ENCODE peak calls at places on chromosomes 2 and 18, in five cellular contexts. N, D, B, E and C are unnamed samples.

GRCh38 chr2:170118641-170119040 is 59.3 kb upstream of the MYO3B start:
- DNase-seq in N (no peak), D (no peak), B (no peak), E (no peak), C (no peak)

GRCh38 chr2:224922142-224922727 is 120.0 kb downstream of the DOCK10 start:
- DNase-seq in N (no peak), D (no peak), B (no peak), E (no peak), C (no peak)

GRCh38 chr18:8601277-8602032 is 7.8 kb upstream of the RAB12 start:
- DNase-seq in N (no peak), D (no peak), B (no peak), E (no peak), C (no peak)

GRCh38 chr18:35344736-35345459 is 678 bp upstream of the ZNF24 start:
- DNase-seq in N (no peak), D (no peak), B (no peak), E (no peak), C (no peak)

GRCh38 chr2:23596316-23596885 is 211.4 kb downstream of the KLHL29 start:
- DNase-seq in N (peak), D (no peak), B (no peak), E (peak), C (no peak)

GRCh38 chr2:115691409-115691808 is 1249.0 kb downstream of the DPP10 start:
- DNase-seq in N (no peak), D (no peak), B (no peak), E (no peak), C (no peak)

GRCh38 chr2:176056411-176056810 is 27.4 kb downstream of the EVX2 start:
- DNase-seq in N (no peak), D (no peak), B (no peak), E (no peak), C (no peak)

GRCh38 chr2:186599186-186599778 is 9.4 kb downstream of the ITGAV start:
- DNase-seq in N (no peak), D (no peak), B (no peak), E (no peak), C (no peak)

GRCh38 chr2:120749506-120750431 is 14.1 kb downstream of the GLI2 start:
- DNase-seq in N (no peak), D (no peak), B (no peak), E (no peak), C (no peak)

GRCh38 chr2:160075171-160075570 is 12.8 kb upstream of the PLA2R1 start:
- DNase-seq in N (no peak), D (peak), B (no peak), E (peak), C (no peak)

GRCh38 chr2:20524412-20525040 is 77.7 kb downstream of the RHOB start:
- DNase-seq in N (no peak), D (no peak), B (peak), E (peak), C (no peak)

GRCh38 chr2:101329026-101329425 is 20.5 kb upstream of the RNF149 start:
- DNase-seq in N (no peak), D (no peak), B (no peak), E (no peak), C (no peak)

GRCh38 chr2:84796798-84797197 is 84.1 kb downstream of the TRABD2A start:
- DNase-seq in N (no peak), D (no peak), B (no peak), E (no peak), C (no peak)

GRCh38 chr2:188512456-188512855 is 220.8 kb downstream of the GULP1 start:
- DNase-seq in N (no peak), D (no peak), B (no peak), E (no peak), C (no peak)

GRCh38 chr18:74635202-74635969 is 37.7 kb downstream of the ZNF407 start:
- DNase-seq in N (no peak), D (no peak), B (no peak), E (no peak), C (no peak)

GRCh38 chr2:40797115-40797514 is 345.2 kb upstream of the SLC8A1 start:
- DNase-seq in N (no peak), D (peak), B (no peak), E (no peak), C (no peak)

GRCh38 chr2:8510519-8510918 is 171.3 kb upstream of the ID2 start:
- DNase-seq in N (no peak), D (no peak), B (no peak), E (no peak), C (no peak)

GRCh38 chr2:62604336-62604735 is 98.3 kb upstream of the TMEM17 start:
- DNase-seq in N (no peak), D (no peak), B (no peak), E (no peak), C (no peak)

GRCh38 chr2:23561088-23561487 is 176.1 kb downstream of the KLHL29 start:
- DNase-seq in N (no peak), D (no peak), B (no peak), E (peak), C (no peak)

GRCh38 chr2:26770986-26771586 is 7.0 kb downstream of the SLC35F6 start:
- DNase-seq in N (no peak), D (peak), B (peak), E (peak), C (peak)

GRCh38 chr2:13714466-13714865 is 918.1 kb upstream of the LRATD1 start:
- DNase-seq in N (no peak), D (no peak), B (no peak), E (no peak), C (no peak)

GRCh38 chr2:128638311-128638710 is 319.6 kb upstream of the HS6ST1 start:
- DNase-seq in N (no peak), D (no peak), B (no peak), E (no peak), C (no peak)

GRCh38 chr2:201116115-201116958 is at the start of gene CFLAR:
- DNase-seq in N (peak), D (peak), B (peak), E (peak), C (no peak)

GRCh38 chr18:25076980-25077780 is 274.8 kb downstream of the ZNF521 start:
- DNase-seq in N (no peak), D (no peak), B (no peak), E (no peak), C (no peak)

GRCh38 chr18:41064916-41065315 is 890.1 kb upstream of the PIK3C3 start:
- DNase-seq in N (no peak), D (no peak), B (no peak), E (no peak), C (no peak)

GRCh38 chr2:80887923-80888322 is 583.4 kb upstream of the LRRTM1 start:
- DNase-seq in N (no peak), D (no peak), B (peak), E (no peak), C (no peak)

GRCh38 chr2:159091981-159092380 is 123.5 kb downstream of the TANC1 start:
- DNase-seq in N (no peak), D (no peak), B (peak), E (no peak), C (no peak)

GRCh38 chr2:45494275-45494977 is 116.6 kb downstream of the SRBD1 start:
- DNase-seq in N (no peak), D (peak), B (no peak), E (no peak), C (no peak)

GRCh38 chr18:9706081-9706935 is 1.8 kb upstream of the RAB31 start:
- DNase-seq in N (no peak), D (no peak), B (no peak), E (no peak), C (no peak)

GRCh38 chr2:129777757-129778607 is 201.5 kb upstream of the RAB6C start:
- DNase-seq in N (no peak), D (no peak), B (no peak), E (no peak), C (no peak)

GRCh38 chr2:99488587-99488998 is 1.2 kb downstream of the REV1 start:
- DNase-seq in N (no peak), D (no peak), B (peak), E (no peak), C (no peak)

GRCh38 chr2:99488999-99489757 is 639 bp downstream of the REV1 start:
- DNase-seq in N (peak), D (peak), B (peak), E (peak), C (peak)

GRCh38 chr2:99489758-99490087 is at the start of gene REV1:
- DNase-seq in N (no peak), D (no peak), B (no peak), E (no peak), C (no peak)

GRCh38 chr2:99492721-99493120 is 2.9 kb upstream of the REV1 start:
- DNase-seq in N (no peak), D (no peak), B (no peak), E (no peak), C (no peak)

DNA sequence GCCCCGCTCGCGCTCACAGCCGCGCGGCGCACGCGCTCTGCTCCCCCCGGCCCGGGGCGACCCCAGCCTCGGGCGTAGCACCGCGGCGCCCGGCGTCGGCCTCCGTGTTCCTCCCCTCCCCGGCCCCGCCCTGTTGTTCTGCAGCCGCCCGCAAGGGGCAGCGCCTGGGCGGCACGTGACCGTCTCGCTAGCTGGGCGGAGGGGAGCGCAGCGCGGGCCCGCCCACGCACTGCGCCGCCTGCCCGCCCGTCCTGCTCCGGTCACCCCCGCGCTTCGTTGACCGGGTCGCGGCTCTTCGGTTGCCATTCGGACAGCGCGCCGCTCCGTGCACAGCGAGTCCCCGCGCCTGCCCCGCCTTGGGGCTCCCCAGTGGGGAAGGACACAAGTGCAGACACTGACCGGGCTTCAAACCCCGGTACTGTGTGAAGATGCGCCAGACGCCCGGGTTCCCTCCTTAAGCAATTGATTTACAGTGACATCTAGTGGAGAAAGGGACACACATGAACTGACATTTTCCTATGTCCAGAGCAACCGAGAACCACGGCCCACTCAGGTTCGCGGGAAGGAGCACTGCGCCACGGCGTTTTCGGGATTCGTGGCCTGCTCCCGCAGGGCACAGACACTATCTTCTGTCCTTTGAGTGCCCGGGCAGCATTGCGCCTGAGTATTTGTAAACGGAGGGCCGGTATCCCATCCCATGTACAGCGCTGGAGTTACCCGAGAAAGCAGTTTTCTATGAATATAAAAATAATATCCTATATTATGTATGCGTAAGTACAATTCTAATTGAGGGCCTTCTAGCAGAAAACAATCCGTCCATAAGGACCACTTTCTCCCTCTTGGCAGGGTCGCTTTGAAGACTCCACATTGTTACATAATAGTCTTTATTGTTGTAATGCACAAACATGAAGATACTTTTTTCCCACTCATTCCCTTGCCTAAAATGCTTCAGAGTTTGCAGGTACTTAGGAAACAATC is 560 bp upstream of the REV1 start:
- DNase-seq in N (peak), D (peak), B (peak), E (peak), C (peak)
- TF ChIP-seq CTCF in N (peak), D (peak), B (peak), E (peak), C (peak)

DNA sequence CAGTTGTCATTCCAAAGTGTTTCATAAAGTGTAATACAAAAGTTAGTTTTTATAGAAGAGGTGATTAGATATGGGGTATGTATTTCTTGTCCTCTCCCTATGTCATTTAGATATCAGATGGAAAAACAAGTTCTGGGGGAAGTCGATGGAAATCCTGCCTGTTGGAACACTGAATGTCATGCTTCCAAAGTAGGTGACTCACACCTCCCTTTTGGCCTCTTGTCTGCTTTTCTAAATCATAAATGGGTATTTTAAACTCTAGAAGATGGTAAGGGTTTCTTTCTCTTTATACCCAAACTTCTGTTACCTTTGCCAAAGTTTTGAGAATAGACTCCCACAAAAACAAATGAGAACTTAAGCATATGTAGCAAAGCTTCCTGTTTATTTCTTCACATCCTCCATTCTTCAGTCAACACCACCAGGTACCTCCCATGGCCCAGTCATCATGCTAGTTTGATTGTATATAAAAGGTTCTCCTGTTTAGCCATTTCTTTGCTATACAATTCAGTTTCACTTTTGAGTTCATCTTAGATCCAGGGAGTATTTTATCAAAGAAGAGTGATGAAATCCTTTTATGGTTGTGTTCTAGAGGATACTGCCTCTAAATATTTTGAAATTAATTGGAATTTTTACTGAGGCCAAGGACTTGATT is 63.9 kb downstream of the PRKRA start:
- DNase-seq in N (no peak), D (no peak), B (no peak), E (no peak), C (no peak)
- TF ChIP-seq CTCF in N (no peak), D (no peak), B (no peak), E (no peak), C (no peak)

GRCh38 chr2:31079665-31080064 is 58.6 kb downstream of the GALNT14 start:
- DNase-seq in N (no peak), D (no peak), B (no peak), E (no peak), C (no peak)
- TF ChIP-seq CTCF in N (no peak), D (no peak), B (no peak), E (no peak), C (no peak)

DNA sequence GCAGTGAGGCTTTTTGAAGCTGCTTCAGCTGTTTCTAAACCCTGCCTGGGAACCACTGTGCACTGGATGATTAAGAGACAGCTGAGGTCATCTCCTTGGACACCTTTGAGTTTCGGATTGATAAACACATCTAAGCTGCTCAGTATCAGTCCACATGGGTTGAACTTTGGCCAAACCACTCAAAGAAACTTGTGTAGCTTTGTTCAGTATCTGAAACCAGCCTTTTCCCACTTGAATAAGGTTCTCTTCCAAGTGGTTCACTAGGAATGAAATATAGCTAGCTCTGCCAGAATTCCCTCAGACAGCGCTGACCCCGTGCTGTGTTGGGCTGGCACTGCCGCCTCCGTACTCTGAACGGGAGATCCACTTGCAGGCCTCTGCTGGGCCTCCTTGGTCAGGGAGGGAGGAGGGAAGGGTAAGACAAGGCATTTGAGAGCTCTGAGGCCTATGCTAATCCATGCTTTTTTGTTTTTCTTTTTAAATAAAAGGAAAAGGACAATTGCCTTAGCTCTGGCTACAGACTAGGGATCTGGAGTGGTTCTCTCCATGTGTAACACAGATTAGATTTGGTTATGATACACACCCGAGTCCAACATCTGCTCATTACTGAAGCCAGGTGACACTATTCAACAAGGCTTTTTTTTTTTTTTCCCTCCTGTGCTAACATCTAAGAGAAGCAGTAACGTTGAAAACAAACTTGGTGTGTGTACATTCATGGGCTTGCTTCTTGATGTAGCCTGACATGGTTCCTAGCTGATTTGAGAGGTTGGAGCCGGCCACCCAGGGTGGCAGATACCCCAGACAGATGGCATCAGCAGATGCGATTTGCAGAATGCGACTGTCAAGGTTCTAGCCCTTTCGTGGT is 67.7 kb downstream of the NCK2 start:
- DNase-seq in N (no peak), D (no peak), B (no peak), E (no peak), C (no peak)
- TF ChIP-seq CTCF in N (no peak), D (no peak), B (no peak), E (no peak), C (no peak)

GRCh38 chr2:16104345-16105177 is 164.2 kb downstream of the MYCN start:
- DNase-seq in N (no peak), D (no peak), B (no peak), E (no peak), C (no peak)
- TF ChIP-seq CTCF in N (no peak), D (no peak), B (no peak), E (no peak), C (no peak)